ENCODE peak calls at places on chromosomes 13 and 19, in six cellular contexts. One of them, this sample, is unnamed.

GRCh38 chr19:10749435-10750384 is 31.8 kb downstream of the DNM2 start:
- DNase-seq in aorta: no peak
- DNase-seq in psoas muscle: no peak
- DNase-seq in effector memory CD4-positive, alpha-beta T cell: no peak
- DNase-seq in upper lobe of right lung: peak
- DNase-seq in prostate gland: no peak
- DNase-seq in this sample: no peak

GRCh38 chr19:49691243-49692101 is 556 bp downstream of the CPT1C start:
- DNase-seq in aorta: peak
- DNase-seq in psoas muscle: peak
- DNase-seq in effector memory CD4-positive, alpha-beta T cell: no peak
- DNase-seq in upper lobe of right lung: no peak
- DNase-seq in prostate gland: no peak
- DNase-seq in this sample: peak

GRCh38 chr19:32570081-32570785 is 10.8 kb upstream of the PDCD5 start:
- DNase-seq in aorta: peak
- DNase-seq in psoas muscle: no peak
- DNase-seq in effector memory CD4-positive, alpha-beta T cell: peak
- DNase-seq in upper lobe of right lung: no peak
- DNase-seq in prostate gland: peak
- DNase-seq in this sample: peak

GRCh38 chr13:78593129-78593528 is 10.2 kb downstream of the POU4F1 start:
- DNase-seq in aorta: no peak
- DNase-seq in psoas muscle: no peak
- DNase-seq in effector memory CD4-positive, alpha-beta T cell: no peak
- DNase-seq in upper lobe of right lung: no peak
- DNase-seq in prostate gland: no peak
- DNase-seq in this sample: no peak

GRCh38 chr19:5951338-5951861 is 26.5 kb downstream of the RANBP3 start:
- DNase-seq in aorta: no peak
- DNase-seq in psoas muscle: no peak
- DNase-seq in effector memory CD4-positive, alpha-beta T cell: no peak
- DNase-seq in upper lobe of right lung: peak
- DNase-seq in prostate gland: no peak
- DNase-seq in this sample: no peak

GRCh38 chr19:4653793-4654436 is 14.6 kb downstream of the TNFAIP8L1 start:
- DNase-seq in aorta: no peak
- DNase-seq in psoas muscle: no peak
- DNase-seq in effector memory CD4-positive, alpha-beta T cell: no peak
- DNase-seq in upper lobe of right lung: no peak
- DNase-seq in prostate gland: no peak
- DNase-seq in this sample: no peak

GRCh38 chr13:24385902-24386301 is 76.5 kb downstream of the C1QTNF9 start:
- DNase-seq in aorta: no peak
- DNase-seq in psoas muscle: no peak
- DNase-seq in effector memory CD4-positive, alpha-beta T cell: no peak
- DNase-seq in upper lobe of right lung: no peak
- DNase-seq in prostate gland: no peak
- DNase-seq in this sample: no peak

GRCh38 chr19:48553676-48554384 is 1.9 kb downstream of the SULT2B1 start:
- DNase-seq in aorta: no peak
- DNase-seq in psoas muscle: peak
- DNase-seq in effector memory CD4-positive, alpha-beta T cell: no peak
- DNase-seq in upper lobe of right lung: no peak
- DNase-seq in prostate gland: peak
- DNase-seq in this sample: no peak

GRCh38 chr13:107743523-107743922 is 471.8 kb downstream of the LIG4 start:
- DNase-seq in aorta: no peak
- DNase-seq in psoas muscle: no peak
- DNase-seq in effector memory CD4-positive, alpha-beta T cell: no peak
- DNase-seq in upper lobe of right lung: no peak
- DNase-seq in prostate gland: no peak
- DNase-seq in this sample: no peak

GRCh38 chr19:46739290-46739771 is 6.5 kb upstream of the FKRP start:
- DNase-seq in aorta: peak
- DNase-seq in psoas muscle: peak
- DNase-seq in effector memory CD4-positive, alpha-beta T cell: no peak
- DNase-seq in upper lobe of right lung: peak
- DNase-seq in prostate gland: no peak
- DNase-seq in this sample: no peak

GRCh38 chr13:31209819-31210209 is 10.0 kb downstream of the B3GLCT start:
- DNase-seq in aorta: no peak
- DNase-seq in psoas muscle: no peak
- DNase-seq in effector memory CD4-positive, alpha-beta T cell: no peak
- DNase-seq in upper lobe of right lung: no peak
- DNase-seq in prostate gland: no peak
- DNase-seq in this sample: no peak

GRCh38 chr13:50167224-50167947 is 152.1 kb downstream of the KCNRG start:
- DNase-seq in aorta: no peak
- DNase-seq in psoas muscle: no peak
- DNase-seq in effector memory CD4-positive, alpha-beta T cell: no peak
- DNase-seq in upper lobe of right lung: no peak
- DNase-seq in prostate gland: no peak
- DNase-seq in this sample: no peak

GRCh38 chr13:100836696-100837095 is 162.1 kb upstream of the TMTC4 start:
- DNase-seq in aorta: no peak
- DNase-seq in psoas muscle: no peak
- DNase-seq in effector memory CD4-positive, alpha-beta T cell: no peak
- DNase-seq in upper lobe of right lung: no peak
- DNase-seq in prostate gland: no peak
- DNase-seq in this sample: no peak

GRCh38 chr19:44878119-44878865 is 12.8 kb upstream of the TOMM40 start:
- DNase-seq in aorta: no peak
- DNase-seq in psoas muscle: no peak
- DNase-seq in effector memory CD4-positive, alpha-beta T cell: no peak
- DNase-seq in upper lobe of right lung: no peak
- DNase-seq in prostate gland: no peak
- DNase-seq in this sample: no peak

GRCh38 chr13:20492641-20493040 is 33.0 kb downstream of the CRYL1 start:
- DNase-seq in aorta: no peak
- DNase-seq in psoas muscle: no peak
- DNase-seq in effector memory CD4-positive, alpha-beta T cell: peak
- DNase-seq in upper lobe of right lung: no peak
- DNase-seq in prostate gland: no peak
- DNase-seq in this sample: no peak

GRCh38 chr13:79937311-79938243 is 403.3 kb downstream of the SPRY2 start:
- DNase-seq in aorta: peak
- DNase-seq in psoas muscle: no peak
- DNase-seq in effector memory CD4-positive, alpha-beta T cell: no peak
- DNase-seq in upper lobe of right lung: no peak
- DNase-seq in prostate gland: no peak
- DNase-seq in this sample: peak

GRCh38 chr19:18408053-18408476 is 10.6 kb upstream of the LRRC25 start:
- DNase-seq in aorta: no peak
- DNase-seq in psoas muscle: no peak
- DNase-seq in effector memory CD4-positive, alpha-beta T cell: no peak
- DNase-seq in upper lobe of right lung: peak
- DNase-seq in prostate gland: no peak
- DNase-seq in this sample: no peak

DNA sequence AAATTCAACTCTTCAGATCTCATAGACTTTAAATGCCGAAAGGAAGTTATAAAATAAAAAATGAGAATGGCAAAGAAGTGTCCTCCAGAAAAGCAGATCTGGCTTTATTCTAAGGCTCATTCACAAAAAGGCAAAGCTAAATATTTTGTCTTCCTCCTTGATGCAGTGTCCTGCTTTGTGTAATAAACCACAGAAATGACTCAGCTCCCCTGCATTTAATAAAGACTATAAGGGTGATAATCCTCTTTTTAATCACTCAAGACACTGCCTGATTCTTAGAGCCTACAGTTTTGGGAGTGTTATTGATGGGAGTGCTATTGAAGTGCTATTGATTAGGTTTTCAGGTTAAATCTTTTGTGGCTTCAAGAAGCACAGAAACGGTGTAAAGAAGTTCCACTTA is 482.0 kb downstream of the PCDH20 start:
- DNase-seq in aorta: no peak
- DNase-seq in psoas muscle: no peak
- DNase-seq in effector memory CD4-positive, alpha-beta T cell: no peak
- DNase-seq in upper lobe of right lung: no peak
- DNase-seq in prostate gland: no peak
- DNase-seq in this sample: no peak
- H3K27ac ChIP-seq in aorta: no peak
- H3K27ac ChIP-seq in psoas muscle: no peak
- H3K27ac ChIP-seq in effector memory CD4-positive, alpha-beta T cell: no peak
- H3K27ac ChIP-seq in upper lobe of right lung: no peak
- H3K27ac ChIP-seq in prostate gland: no peak
- H3K27ac ChIP-seq in this sample: no peak

DNA sequence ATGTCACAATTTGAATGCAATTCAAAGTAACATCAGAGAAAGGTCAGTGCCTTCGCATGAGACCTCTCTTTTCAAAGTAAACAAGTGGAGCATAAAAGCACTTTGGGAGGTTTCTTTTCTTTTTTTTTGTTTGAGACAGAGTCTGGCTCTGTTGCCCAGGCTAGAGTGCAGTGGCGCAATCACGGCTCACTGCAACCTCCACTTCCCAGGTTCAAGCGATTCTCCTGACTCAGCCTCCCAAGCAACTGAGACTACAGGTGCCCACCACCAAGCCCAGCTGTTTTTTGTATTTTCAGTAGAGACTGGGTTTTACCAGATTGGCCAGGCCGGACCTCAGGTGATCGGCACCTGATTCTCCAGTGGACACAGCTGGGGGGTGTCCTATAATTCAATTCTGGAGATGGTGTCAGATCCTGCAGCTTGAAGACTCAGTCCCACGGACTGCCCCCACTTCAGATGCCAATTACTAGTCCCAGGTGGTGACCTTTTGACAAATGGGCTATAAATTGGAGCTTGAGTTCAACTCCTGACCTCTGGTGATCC is 57.6 kb downstream of the RGCC start:
- DNase-seq in aorta: no peak
- DNase-seq in psoas muscle: no peak
- DNase-seq in effector memory CD4-positive, alpha-beta T cell: no peak
- DNase-seq in upper lobe of right lung: no peak
- DNase-seq in prostate gland: no peak
- DNase-seq in this sample: no peak
- H3K27ac ChIP-seq in aorta: no peak
- H3K27ac ChIP-seq in psoas muscle: no peak
- H3K27ac ChIP-seq in effector memory CD4-positive, alpha-beta T cell: no peak
- H3K27ac ChIP-seq in upper lobe of right lung: no peak
- H3K27ac ChIP-seq in prostate gland: no peak
- H3K27ac ChIP-seq in this sample: no peak

DNA sequence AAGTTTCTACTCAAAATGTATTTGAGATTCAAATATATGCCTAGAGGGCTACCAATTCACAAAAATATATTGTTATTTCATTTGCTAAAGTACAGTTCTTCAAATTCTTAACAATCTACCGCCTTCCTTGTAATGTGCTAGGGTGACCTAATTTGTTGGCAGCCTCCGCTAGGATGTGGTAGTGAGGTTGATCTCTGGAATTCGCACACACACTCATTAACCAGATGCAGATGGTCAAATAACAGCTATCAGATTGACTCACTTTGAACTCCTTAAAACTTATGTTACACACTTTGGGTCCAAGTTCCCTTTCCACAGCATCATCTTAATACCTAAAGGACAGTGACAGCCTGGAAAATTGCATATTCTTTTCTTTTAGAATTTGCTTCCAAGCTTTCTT is 367.3 kb downstream of the DCT start:
- DNase-seq in aorta: no peak
- DNase-seq in psoas muscle: peak
- DNase-seq in effector memory CD4-positive, alpha-beta T cell: no peak
- DNase-seq in upper lobe of right lung: no peak
- DNase-seq in prostate gland: no peak
- DNase-seq in this sample: no peak
- H3K27ac ChIP-seq in aorta: no peak
- H3K27ac ChIP-seq in psoas muscle: no peak
- H3K27ac ChIP-seq in effector memory CD4-positive, alpha-beta T cell: no peak
- H3K27ac ChIP-seq in upper lobe of right lung: no peak
- H3K27ac ChIP-seq in prostate gland: no peak
- H3K27ac ChIP-seq in this sample: no peak

DNA sequence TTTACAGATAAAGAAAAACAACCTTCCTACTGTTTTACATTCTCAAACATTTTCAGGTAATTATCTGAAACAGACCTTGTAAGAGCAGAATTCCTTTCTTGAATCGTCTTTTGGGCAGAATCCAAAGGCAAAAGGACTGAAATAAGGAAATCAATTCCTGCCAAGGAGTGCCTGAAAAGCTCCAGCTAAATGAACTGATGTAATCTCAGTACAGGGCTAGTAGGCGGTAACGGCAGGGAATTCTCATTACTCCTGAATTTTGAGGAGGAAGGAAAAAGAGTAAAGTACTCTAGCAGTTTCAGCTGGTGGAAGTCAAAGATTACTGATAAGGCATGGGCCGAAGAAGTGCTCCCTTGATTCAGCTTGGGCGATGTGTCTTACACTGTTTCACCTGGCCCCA is 168.4 kb downstream of the PCDH9 start:
- DNase-seq in aorta: no peak
- DNase-seq in psoas muscle: no peak
- DNase-seq in effector memory CD4-positive, alpha-beta T cell: no peak
- DNase-seq in upper lobe of right lung: no peak
- DNase-seq in prostate gland: no peak
- DNase-seq in this sample: no peak
- H3K27ac ChIP-seq in aorta: no peak
- H3K27ac ChIP-seq in psoas muscle: no peak
- H3K27ac ChIP-seq in effector memory CD4-positive, alpha-beta T cell: no peak
- H3K27ac ChIP-seq in upper lobe of right lung: no peak
- H3K27ac ChIP-seq in prostate gland: no peak
- H3K27ac ChIP-seq in this sample: peak

DNA sequence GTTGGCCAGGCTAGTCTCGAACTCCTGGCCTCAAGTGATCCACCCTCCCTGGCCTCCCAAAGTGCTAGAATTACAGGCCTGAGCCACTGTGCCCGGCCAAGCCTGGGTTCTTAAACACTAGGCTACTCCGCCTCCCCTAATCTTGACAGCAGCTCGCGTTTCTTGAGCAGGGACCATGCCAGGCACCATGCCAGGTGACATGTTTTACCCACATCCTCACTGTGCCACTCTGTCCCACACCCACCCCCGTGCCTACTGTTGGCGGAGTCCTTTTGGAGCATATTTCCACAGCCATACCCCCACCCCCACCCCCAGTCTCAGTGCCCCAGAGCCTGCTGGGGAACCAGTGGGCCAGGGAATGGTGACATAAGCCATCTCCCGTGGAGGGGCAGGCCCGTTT is 98.8 kb downstream of the DPF1 start:
- DNase-seq in aorta: no peak
- DNase-seq in psoas muscle: no peak
- DNase-seq in effector memory CD4-positive, alpha-beta T cell: no peak
- DNase-seq in upper lobe of right lung: no peak
- DNase-seq in prostate gland: no peak
- DNase-seq in this sample: no peak
- H3K27ac ChIP-seq in aorta: no peak
- H3K27ac ChIP-seq in psoas muscle: no peak
- H3K27ac ChIP-seq in effector memory CD4-positive, alpha-beta T cell: no peak
- H3K27ac ChIP-seq in upper lobe of right lung: no peak
- H3K27ac ChIP-seq in prostate gland: no peak
- H3K27ac ChIP-seq in this sample: no peak

GRCh38 chr13:85095887-85096286 is 703.3 kb downstream of the SLITRK6 start:
- DNase-seq in aorta: no peak
- DNase-seq in psoas muscle: no peak
- DNase-seq in effector memory CD4-positive, alpha-beta T cell: no peak
- DNase-seq in upper lobe of right lung: no peak
- DNase-seq in prostate gland: no peak
- DNase-seq in this sample: no peak
- H3K27ac ChIP-seq in aorta: no peak
- H3K27ac ChIP-seq in psoas muscle: no peak
- H3K27ac ChIP-seq in effector memory CD4-positive, alpha-beta T cell: no peak
- H3K27ac ChIP-seq in upper lobe of right lung: no peak
- H3K27ac ChIP-seq in prostate gland: no peak
- H3K27ac ChIP-seq in this sample: no peak